ENCODE peak calls at places on chromosomes 11 and 22, in four cellular contexts. One of them, this sample, is unnamed.

GRCh38 chr11:35087648-35088047 is 51.3 kb upstream of the CD44 start:
- DNase-seq in stimulated activated CD4-positive, alpha-beta T cell treated with anti-CD3 and anti-CD28 coated beads, Interleukin-12 subunit alpha, Interleukin-12 subunit beta, amount 100 ng/mL, for 24 hours: no peak
- DNase-seq in HCT116: no peak
- DNase-seq in Caki2: no peak
- DNase-seq in this sample: no peak

GRCh38 chr11:44823920-44824704 is 97.3 kb downstream of the TSPAN18 start:
- DNase-seq in HCT116: no peak
- DNase-seq in stimulated activated CD4-positive, alpha-beta T cell treated with anti-CD3 and anti-CD28 coated beads, Interleukin-12 subunit alpha, Interleukin-12 subunit beta, amount 100 ng/mL, for 24 hours: no peak
- DNase-seq in Caki2: no peak
- DNase-seq in this sample: no peak

GRCh38 chr11:103338621-103339484 is 229.6 kb downstream of the DYNC2H1 start:
- DNase-seq in stimulated activated CD4-positive, alpha-beta T cell treated with anti-CD3 and anti-CD28 coated beads, Interleukin-12 subunit alpha, Interleukin-12 subunit beta, amount 100 ng/mL, for 24 hours: no peak
- DNase-seq in Caki2: peak
- DNase-seq in HCT116: no peak
- DNase-seq in this sample: no peak

GRCh38 chr11:96390403-96390830 is 604 bp downstream of the JRKL start:
- DNase-seq in HCT116: no peak
- DNase-seq in Caki2: no peak
- DNase-seq in stimulated activated CD4-positive, alpha-beta T cell treated with anti-CD3 and anti-CD28 coated beads, Interleukin-12 subunit alpha, Interleukin-12 subunit beta, amount 100 ng/mL, for 24 hours: no peak
- DNase-seq in this sample: no peak

GRCh38 chr11:36459046-36459445 is 51.0 kb downstream of the TRAF6 start:
- DNase-seq in Caki2: no peak
- DNase-seq in stimulated activated CD4-positive, alpha-beta T cell treated with anti-CD3 and anti-CD28 coated beads, Interleukin-12 subunit alpha, Interleukin-12 subunit beta, amount 100 ng/mL, for 24 hours: no peak
- DNase-seq in HCT116: no peak
- DNase-seq in this sample: no peak

GRCh38 chr11:83725718-83726117 is 439.6 kb upstream of the CCDC90B start:
- DNase-seq in stimulated activated CD4-positive, alpha-beta T cell treated with anti-CD3 and anti-CD28 coated beads, Interleukin-12 subunit alpha, Interleukin-12 subunit beta, amount 100 ng/mL, for 24 hours: no peak
- DNase-seq in Caki2: no peak
- DNase-seq in HCT116: no peak
- DNase-seq in this sample: no peak

GRCh38 chr11:8748317-8748716 is 65.7 kb downstream of the RPL27A start:
- DNase-seq in Caki2: no peak
- DNase-seq in stimulated activated CD4-positive, alpha-beta T cell treated with anti-CD3 and anti-CD28 coated beads, Interleukin-12 subunit alpha, Interleukin-12 subunit beta, amount 100 ng/mL, for 24 hours: no peak
- DNase-seq in HCT116: no peak
- DNase-seq in this sample: no peak

GRCh38 chr11:2934057-2934550 is 4.9 kb upstream of the PHLDA2 start:
- DNase-seq in stimulated activated CD4-positive, alpha-beta T cell treated with anti-CD3 and anti-CD28 coated beads, Interleukin-12 subunit alpha, Interleukin-12 subunit beta, amount 100 ng/mL, for 24 hours: no peak
- DNase-seq in Caki2: no peak
- DNase-seq in HCT116: no peak
- DNase-seq in this sample: no peak

GRCh38 chr11:120648706-120649250 is 137.2 kb downstream of the GRIK4 start:
- DNase-seq in stimulated activated CD4-positive, alpha-beta T cell treated with anti-CD3 and anti-CD28 coated beads, Interleukin-12 subunit alpha, Interleukin-12 subunit beta, amount 100 ng/mL, for 24 hours: no peak
- DNase-seq in HCT116: no peak
- DNase-seq in Caki2: no peak
- DNase-seq in this sample: no peak

GRCh38 chr11:1047576-1048156 is 11.1 kb upstream of the MUC6 start:
- DNase-seq in HCT116: no peak
- DNase-seq in Caki2: no peak
- DNase-seq in stimulated activated CD4-positive, alpha-beta T cell treated with anti-CD3 and anti-CD28 coated beads, Interleukin-12 subunit alpha, Interleukin-12 subunit beta, amount 100 ng/mL, for 24 hours: no peak
- DNase-seq in this sample: no peak

GRCh38 chr11:131408011-131408640 is 37.7 kb downstream of the NTM start:
- DNase-seq in Caki2: no peak
- DNase-seq in stimulated activated CD4-positive, alpha-beta T cell treated with anti-CD3 and anti-CD28 coated beads, Interleukin-12 subunit alpha, Interleukin-12 subunit beta, amount 100 ng/mL, for 24 hours: no peak
- DNase-seq in HCT116: no peak
- DNase-seq in this sample: no peak

GRCh38 chr11:10451399-10452116 is 3.5 kb upstream of the AMPD3 start:
- DNase-seq in HCT116: no peak
- DNase-seq in Caki2: no peak
- DNase-seq in stimulated activated CD4-positive, alpha-beta T cell treated with anti-CD3 and anti-CD28 coated beads, Interleukin-12 subunit alpha, Interleukin-12 subunit beta, amount 100 ng/mL, for 24 hours: no peak
- DNase-seq in this sample: no peak

GRCh38 chr11:31262761-31263160 is 106.8 kb downstream of the DCDC1 start:
- DNase-seq in Caki2: peak
- DNase-seq in stimulated activated CD4-positive, alpha-beta T cell treated with anti-CD3 and anti-CD28 coated beads, Interleukin-12 subunit alpha, Interleukin-12 subunit beta, amount 100 ng/mL, for 24 hours: no peak
- DNase-seq in HCT116: no peak
- DNase-seq in this sample: no peak

GRCh38 chr11:118068206-118068944 is 8.5 kb upstream of the TMPRSS4 start:
- DNase-seq in Caki2: no peak
- DNase-seq in HCT116: no peak
- DNase-seq in stimulated activated CD4-positive, alpha-beta T cell treated with anti-CD3 and anti-CD28 coated beads, Interleukin-12 subunit alpha, Interleukin-12 subunit beta, amount 100 ng/mL, for 24 hours: no peak
- DNase-seq in this sample: no peak

GRCh38 chr11:97514446-97514845 is 1124.6 kb downstream of the JRKL start:
- DNase-seq in stimulated activated CD4-positive, alpha-beta T cell treated with anti-CD3 and anti-CD28 coated beads, Interleukin-12 subunit alpha, Interleukin-12 subunit beta, amount 100 ng/mL, for 24 hours: no peak
- DNase-seq in HCT116: no peak
- DNase-seq in Caki2: no peak
- DNase-seq in this sample: no peak

GRCh38 chr11:110897035-110897434 is 184.8 kb upstream of the ARHGAP20 start:
- DNase-seq in HCT116: no peak
- DNase-seq in stimulated activated CD4-positive, alpha-beta T cell treated with anti-CD3 and anti-CD28 coated beads, Interleukin-12 subunit alpha, Interleukin-12 subunit beta, amount 100 ng/mL, for 24 hours: no peak
- DNase-seq in Caki2: no peak
- DNase-seq in this sample: no peak

GRCh38 chr22:46674367-46674781 is 54.2 kb downstream of the GRAMD4 start:
- DNase-seq in Caki2: no peak
- DNase-seq in stimulated activated CD4-positive, alpha-beta T cell treated with anti-CD3 and anti-CD28 coated beads, Interleukin-12 subunit alpha, Interleukin-12 subunit beta, amount 100 ng/mL, for 24 hours: peak
- DNase-seq in HCT116: no peak
- DNase-seq in this sample: peak

GRCh38 chr11:8484251-8484650 is 109.8 kb downstream of the STK33 start:
- DNase-seq in stimulated activated CD4-positive, alpha-beta T cell treated with anti-CD3 and anti-CD28 coated beads, Interleukin-12 subunit alpha, Interleukin-12 subunit beta, amount 100 ng/mL, for 24 hours: no peak
- DNase-seq in HCT116: no peak
- DNase-seq in Caki2: no peak
- DNase-seq in this sample: no peak

GRCh38 chr11:115168229-115168671 is 336.0 kb downstream of the CADM1 start:
- DNase-seq in Caki2: no peak
- DNase-seq in HCT116: no peak
- DNase-seq in stimulated activated CD4-positive, alpha-beta T cell treated with anti-CD3 and anti-CD28 coated beads, Interleukin-12 subunit alpha, Interleukin-12 subunit beta, amount 100 ng/mL, for 24 hours: no peak
- DNase-seq in this sample: no peak

GRCh38 chr11:100576044-100577021 is 110.8 kb upstream of the ARHGAP42 start:
- DNase-seq in stimulated activated CD4-positive, alpha-beta T cell treated with anti-CD3 and anti-CD28 coated beads, Interleukin-12 subunit alpha, Interleukin-12 subunit beta, amount 100 ng/mL, for 24 hours: no peak
- DNase-seq in HCT116: peak
- DNase-seq in Caki2: peak
- DNase-seq in this sample: no peak

GRCh38 chr11:100816823-100817222 is 129.7 kb downstream of the ARHGAP42 start:
- DNase-seq in HCT116: no peak
- DNase-seq in Caki2: no peak
- DNase-seq in stimulated activated CD4-positive, alpha-beta T cell treated with anti-CD3 and anti-CD28 coated beads, Interleukin-12 subunit alpha, Interleukin-12 subunit beta, amount 100 ng/mL, for 24 hours: no peak
- DNase-seq in this sample: no peak

This sample was measured in CD4-positive, alpha-beta memory T cell.